ENCODE peak calls at places on chromosomes 4 and X, in six cellular contexts. C is fibroblast of lung, I is A549, J is heart left ventricle, E is ascending aorta, D is PC-9. B is an unnamed sample.

GRCh38 chrX:106999002-106999975 is 723 bp downstream of the MORC4 start:
- DNase-seq in C (peak; percentile 61), J (peak; percentile 29), E (no peak), D (peak; percentile 47), I (peak; percentile 25), B (no peak)

GRCh38 chr4:125368684-125369083 is 53.9 kb downstream of the FAT4 start:
- DNase-seq in D (no peak), I (no peak), E (no peak), J (no peak), C (peak; percentile 92), B (peak; percentile 53)

GRCh38 chrX:20454117-20454516 is 187.4 kb upstream of the RPS6KA3 start:
- DNase-seq in I (no peak), D (no peak), E (no peak), C (no peak), J (no peak), B (no peak)

GRCh38 chr4:124943145-124943889 is 230.8 kb upstream of the ANKRD50 start:
- DNase-seq in J (no peak), C (peak; percentile 58), I (no peak), E (no peak), D (no peak), B (no peak)

GRCh38 chrX:130018143-130018542 is 35.7 kb downstream of the BCORL1 start:
- DNase-seq in D (no peak), C (no peak), I (no peak), E (no peak), J (no peak), B (no peak)

GRCh38 chr4:89894654-89895652 is at the start of gene MMRN1:
- DNase-seq in I (no peak), C (no peak), J (no peak), D (no peak), E (no peak), B (no peak)

GRCh38 chr4:174260099-174260498 is 23.4 kb downstream of the FBXO8 start:
- DNase-seq in I (peak; percentile 8), J (no peak), C (peak; percentile 93), E (no peak), D (no peak), B (peak; percentile 39)

GRCh38 chr4:118787844-118788380 is 48.0 kb downstream of the SEC24D start:
- DNase-seq in D (no peak), I (no peak), J (no peak), E (no peak), C (peak; percentile 33), B (no peak)

GRCh38 chrX:116827063-116827462 is 364.3 kb upstream of the CT83 start:
- DNase-seq in C (no peak), I (no peak), J (no peak), D (no peak), E (no peak), B (no peak)

GRCh38 chr4:121714548-121714947 is 17.8 kb upstream of the ANXA5 start:
- DNase-seq in C (no peak), J (no peak), E (no peak), I (no peak), D (no peak), B (no peak)

GRCh38 chr4:115944146-115944905 is 830.9 kb upstream of the NDST4 start:
- DNase-seq in E (no peak), D (no peak), I (no peak), C (no peak), J (no peak), B (no peak)

GRCh38 chrX:10634681-10635161 is 14.3 kb upstream of the MID1 start:
- DNase-seq in E (no peak), D (peak; percentile 78), J (no peak), C (peak; percentile 78), I (peak; percentile 71), B (peak; percentile 68)

GRCh38 chr4:164304240-164304639 is 449.7 kb upstream of the SMIM31 start:
- DNase-seq in C (no peak), E (no peak), I (no peak), J (no peak), D (no peak), B (no peak)

GRCh38 chr4:54525602-54526001 is 132.2 kb upstream of the KIT start:
- DNase-seq in D (no peak), E (no peak), C (peak; percentile 38), J (no peak), I (no peak), B (no peak)

GRCh38 chrX:12794654-12795053 is 3.4 kb downstream of the PRPS2 start:
- DNase-seq in I (no peak), J (no peak), C (no peak), D (no peak), E (no peak), B (no peak)

GRCh38 chrX:63751481-63751880 is 33.5 kb downstream of the ARHGEF9 start:
- DNase-seq in E (no peak), I (no peak), D (no peak), J (no peak), C (no peak), B (no peak)

GRCh38 chrX:12210196-12210815 is 72.0 kb downstream of the FRMPD4 start:
- DNase-seq in E (no peak), I (peak; percentile 2), D (no peak), J (peak; percentile 7), C (peak; percentile 47), B (no peak)

GRCh38 chr4:2624782-2625548 is 88.5 kb downstream of the FAM193A start:
- DNase-seq in I (no peak), D (no peak), C (no peak), J (no peak), E (no peak), B (no peak)

GRCh38 chr4:37675587-37676290 is 10.4 kb downstream of the RELL1 start:
- DNase-seq in E (no peak), J (no peak), I (no peak), D (no peak), C (no peak), B (no peak)

GRCh38 chr4:5722328-5722727 is 11.3 kb downstream of the EVC start:
- DNase-seq in E (no peak), J (no peak), I (peak; percentile 24), C (peak; percentile 43), D (no peak), B (no peak)

GRCh38 chrX:16930392-16930791 is 16.1 kb upstream of the REPS2 start:
- DNase-seq in E (no peak), I (no peak), D (no peak), J (no peak), C (peak; percentile 47), B (no peak)

GRCh38 chrX:20382518-20383291 is 116.0 kb upstream of the RPS6KA3 start:
- DNase-seq in C (no peak), J (peak; percentile 10), E (no peak), D (no peak), I (peak; percentile 41), B (no peak)

GRCh38 chr4:38360201-38360600 is 303.8 kb upstream of the KLF3 start:
- DNase-seq in E (no peak), C (no peak), J (no peak), I (no peak), D (no peak), B (no peak)

GRCh38 chr4:126451237-126451885 is 1136.6 kb downstream of the FAT4 start:
- DNase-seq in E (no peak), J (no peak), D (no peak), I (no peak), C (no peak), B (peak; percentile 20)

GRCh38 chrX:20571611-20572010 is 304.9 kb upstream of the RPS6KA3 start:
- DNase-seq in I (no peak), E (no peak), D (no peak), C (peak; percentile 20), J (no peak), B (no peak)

GRCh38 chrX:19063030-19063429 is 59.2 kb downstream of the ADGRG2 start:
- DNase-seq in C (no peak), I (peak; percentile 20), J (no peak), D (no peak), E (no peak), B (no peak)

GRCh38 chr4:107027379-107027778 is 8.7 kb downstream of the DKK2 start:
- DNase-seq in D (no peak), I (no peak), E (no peak), C (no peak), J (no peak), B (no peak)

DNA sequence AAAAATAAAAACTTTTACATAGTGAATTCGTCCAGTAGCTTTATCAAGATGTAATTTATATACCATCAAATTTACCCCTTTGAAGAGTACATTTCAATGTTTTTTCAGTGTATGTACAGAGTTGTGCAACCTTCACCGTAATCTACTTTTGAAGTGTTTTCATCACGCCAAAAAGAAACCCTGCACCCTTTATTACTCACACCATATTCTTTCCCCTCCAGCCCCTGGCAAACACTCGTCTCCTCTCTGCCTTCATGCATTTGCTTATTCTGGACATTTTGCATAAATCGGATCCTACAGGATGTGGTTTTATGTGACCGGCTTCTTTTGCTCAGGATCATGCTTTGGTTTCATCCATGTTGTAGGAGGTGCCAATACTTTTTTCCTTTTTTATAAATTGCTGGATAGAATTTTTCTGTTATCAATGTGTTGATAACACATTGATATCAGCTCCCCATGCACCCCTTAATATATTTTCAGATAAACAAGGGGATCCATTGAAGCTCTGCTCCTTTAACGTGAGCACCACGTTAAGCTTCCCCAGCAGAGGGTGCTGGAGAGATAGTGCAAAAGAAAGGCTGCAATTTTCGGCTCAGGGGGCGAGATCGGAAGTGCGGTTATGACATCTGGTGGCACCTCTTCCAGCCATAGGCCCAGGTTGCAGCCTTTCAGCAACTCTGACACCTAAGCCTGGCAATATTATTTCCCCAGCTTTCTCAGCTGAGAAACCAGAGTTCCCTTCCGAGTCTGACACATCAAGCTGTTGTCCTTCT is 100.1 kb upstream of the VCX3B start:
- DNase-seq in E (no peak), J (peak; percentile 5), C (no peak), D (peak; percentile 13), I (no peak), B (no peak)
- TF ChIP-seq CTCF in E (no peak), J (peak; percentile 28), C (no peak), D (peak; percentile 58), I (peak; percentile 9), B (no peak)

GRCh38 chr4:186134254-186134653 is 29.8 kb downstream of the FAM149A start:
- DNase-seq in D (no peak), C (no peak), J (no peak), E (no peak), I (no peak), B (no peak)

GRCh38 chr4:186137193-186137792 is 32.8 kb downstream of the FAM149A start:
- DNase-seq in I (peak; percentile 11), J (no peak), E (no peak), D (no peak), C (peak; percentile 47), B (no peak)

GRCh38 chr4:186128842-186129241 is 24.3 kb downstream of the FAM149A start:
- DNase-seq in C (no peak), D (no peak), E (no peak), I (no peak), J (no peak), B (no peak)

GRCh38 chr4:186132577-186133277 is 28.2 kb downstream of the FAM149A start:
- DNase-seq in C (peak; percentile 21), E (no peak), I (peak; percentile 14), J (no peak), D (peak; percentile 36), B (no peak)

GRCh38 chr4:186131935-186132334 is 27.4 kb downstream of the FAM149A start:
- DNase-seq in J (no peak), C (no peak), I (no peak), D (no peak), E (no peak), B (no peak)
- H3K27ac ChIP-seq in J (no peak overlapping the region), C (no peak overlapping the region), I (no peak overlapping the region), D (no peak overlapping the region), E (no peak overlapping the region), B (no peak overlapping the region)

GRCh38 chr4:56799291-56799823 is 22.1 kb downstream of the SPINK2 start:
- DNase-seq in C (no peak), E (no peak), I (no peak), J (no peak), D (no peak), B (no peak)
- H3K4me3 ChIP-seq in C (peak overlapping the region; percentile 60), E (peak overlapping the region; percentile 81), I (peak overlapping the region; percentile 54), J (peak overlapping the region; percentile 46), D (peak overlapping the region; percentile 81), B (peak overlapping the region; percentile 71)

GRCh38 chrX:112048707-112049106 is 33.9 kb downstream of the TRPC5 start:
- DNase-seq in I (no peak), D (no peak), E (no peak), J (no peak), C (no peak), B (no peak)
- TF ChIP-seq CTCF in I (no peak), D (no peak), E (no peak), J (no peak), C (no peak), B (no peak)

B was measured in AG04450.